ENCODE peak calls at places on chromosomes 2 and 18, in six cellular contexts. C, V, N, R, S and L are unnamed samples.

GRCh38 chr2:58215429-58215828 is 25.7 kb downstream of the FANCL start:
- DNase-seq in C (no peak), V (no peak), N (no peak), R (no peak), S (no peak), L (no peak)

GRCh38 chr2:239444626-239445625 is 44.1 kb upstream of the HDAC4 start:
- DNase-seq in C (no peak), V (peak; percentile 75), N (peak; percentile 71), R (no peak), S (no peak), L (peak; percentile 83)

GRCh38 chr2:3633089-3633981 is 24.7 kb upstream of the ALLC start:
- DNase-seq in C (no peak), V (no peak), N (peak; percentile 56), R (no peak), S (peak; percentile 43), L (no peak)

GRCh38 chr2:224363281-224363680 is 38.6 kb downstream of the FAM124B start:
- DNase-seq in C (no peak), V (no peak), N (no peak), R (no peak), S (no peak), L (no peak)

GRCh38 chr2:105070010-105070865 is 32.4 kb downstream of the MRPS9 start:
- DNase-seq in C (no peak), V (no peak), N (no peak), R (no peak), S (no peak), L (no peak)

GRCh38 chr2:45986509-45986908 is 310.7 kb upstream of the EPAS1 start:
- DNase-seq in C (no peak), V (peak; percentile 7), N (no peak), R (no peak), S (peak; percentile 47), L (peak; percentile 37)

GRCh38 chr2:168722592-168722991 is 79.8 kb upstream of the NOSTRIN start:
- DNase-seq in C (no peak), V (no peak), N (no peak), R (no peak), S (peak; percentile 52), L (no peak)

GRCh38 chr2:16650287-16651249 is 15.1 kb downstream of the CYRIA start:
- DNase-seq in C (no peak), V (peak; percentile 45), N (no peak), R (no peak), S (no peak), L (no peak)

GRCh38 chr2:173982182-173982714 is 17.1 kb upstream of the SP3 start:
- DNase-seq in C (no peak), V (no peak), N (no peak), R (no peak), S (no peak), L (no peak)

GRCh38 chr18:45837283-45838070 is 12.0 kb downstream of the SIGLEC15 start:
- DNase-seq in C (peak; percentile 50), V (peak; percentile 79), N (no peak), R (peak; percentile 82), S (peak; percentile 62), L (no peak)

GRCh38 chr2:69243652-69244051 is 143.4 kb downstream of the GFPT1 start:
- DNase-seq in C (no peak), V (no peak), N (no peak), R (no peak), S (no peak), L (no peak)

GRCh38 chr18:27185025-27185763 is at the start of gene CHST9:
- DNase-seq in C (no peak), V (no peak), N (no peak), R (peak; percentile 82), S (peak; percentile 40), L (no peak)

GRCh38 chr2:31725444-31725843 is 144.7 kb upstream of the SRD5A2 start:
- DNase-seq in C (no peak), V (no peak), N (no peak), R (no peak), S (no peak), L (no peak)

GRCh38 chr2:194567661-194568017 is 1089.4 kb upstream of the SLC39A10 start:
- DNase-seq in C (no peak), V (no peak), N (no peak), R (no peak), S (no peak), L (no peak)

GRCh38 chr18:55100817-55101457 is 141.7 kb upstream of the CCDC68 start:
- DNase-seq in C (no peak), V (no peak), N (no peak), R (no peak), S (no peak), L (no peak)

GRCh38 chr2:48322251-48322650 is 207.7 kb upstream of the STON1 start:
- DNase-seq in C (no peak), V (no peak), N (no peak), R (no peak), S (no peak), L (no peak)

GRCh38 chr18:45549296-45549695 is 66.0 kb upstream of the SLC14A2 start:
- DNase-seq in C (no peak), V (no peak), N (no peak), R (no peak), S (no peak), L (no peak)

GRCh38 chr18:30925795-30926194 is 116.7 kb downstream of the DSC3 start:
- DNase-seq in C (no peak), V (no peak), N (no peak), R (no peak), S (no peak), L (no peak)

GRCh38 chr2:191679818-191680600 is 2.1 kb downstream of the NABP1 start:
- DNase-seq in C (no peak), V (peak; percentile 55), N (no peak), R (no peak), S (no peak), L (no peak)

GRCh38 chr18:75280427-75281280 is 70.1 kb downstream of the TSHZ1 start:
- DNase-seq in C (no peak), V (no peak), N (no peak), R (no peak), S (no peak), L (no peak)

GRCh38 chr18:67043276-67043675 is 439.4 kb upstream of the CDH19 start:
- DNase-seq in C (no peak), V (no peak), N (no peak), R (no peak), S (no peak), L (no peak)

GRCh38 chr2:2116657-2117056 is 214.4 kb downstream of the MYT1L start:
- DNase-seq in C (no peak), V (no peak), N (no peak), R (peak; percentile 62), S (peak; percentile 74), L (no peak)

GRCh38 chr2:128505150-128505490 is 186.5 kb upstream of the HS6ST1 start:
- DNase-seq in C (no peak), V (no peak), N (peak; percentile 47), R (no peak), S (no peak), L (no peak)

GRCh38 chr2:212181646-212182045 is 357.0 kb downstream of the ERBB4 start:
- DNase-seq in C (no peak), V (no peak), N (no peak), R (no peak), S (no peak), L (no peak)

GRCh38 chr2:218516614-218517013 is 51.5 kb downstream of the USP37 start:
- DNase-seq in C (no peak), V (peak; percentile 6), N (no peak), R (peak; percentile 15), S (no peak), L (no peak)

GRCh38 chr2:10303634-10304378 is 1.1 kb downstream of the HPCAL1 start:
- DNase-seq in C (peak; percentile 63), V (peak; percentile 38), N (no peak), R (peak; percentile 84), S (no peak), L (peak; percentile 58)

GRCh38 chr2:23636412-23636811 is 251.4 kb downstream of the KLHL29 start:
- DNase-seq in C (no peak), V (no peak), N (peak; percentile 77), R (peak; percentile 74), S (no peak), L (no peak)

GRCh38 chr2:233928594-233929351 is 11.6 kb downstream of the TRPM8 start:
- DNase-seq in C (peak; percentile 32), V (peak; percentile 16), N (no peak), R (peak; percentile 54), S (no peak), L (no peak)

GRCh38 chr18:11654736-11655604 is 34.1 kb upstream of the GNAL start:
- DNase-seq in C (peak; percentile 59), V (peak; percentile 50), N (no peak), R (peak; percentile 59), S (no peak), L (peak; percentile 62)

GRCh38 chr2:144455979-144456378 is 63.9 kb downstream of the ZEB2 start:
- DNase-seq in C (no peak), V (no peak), N (no peak), R (no peak), S (no peak), L (no peak)

GRCh38 chr2:144456680-144457079 is 63.2 kb downstream of the ZEB2 start:
- DNase-seq in C (no peak), V (peak; percentile 64), N (no peak), R (no peak), S (peak; percentile 38), L (no peak)

GRCh38 chr2:144460981-144461766 is 58.7 kb downstream of the ZEB2 start:
- DNase-seq in C (peak; percentile 47), V (no peak), N (no peak), R (no peak), S (peak; percentile 82), L (peak; percentile 44)

GRCh38 chr2:144459937-144460336 is 60.0 kb downstream of the ZEB2 start:
- DNase-seq in C (no peak), V (no peak), N (no peak), R (no peak), S (no peak), L (no peak)

DNA sequence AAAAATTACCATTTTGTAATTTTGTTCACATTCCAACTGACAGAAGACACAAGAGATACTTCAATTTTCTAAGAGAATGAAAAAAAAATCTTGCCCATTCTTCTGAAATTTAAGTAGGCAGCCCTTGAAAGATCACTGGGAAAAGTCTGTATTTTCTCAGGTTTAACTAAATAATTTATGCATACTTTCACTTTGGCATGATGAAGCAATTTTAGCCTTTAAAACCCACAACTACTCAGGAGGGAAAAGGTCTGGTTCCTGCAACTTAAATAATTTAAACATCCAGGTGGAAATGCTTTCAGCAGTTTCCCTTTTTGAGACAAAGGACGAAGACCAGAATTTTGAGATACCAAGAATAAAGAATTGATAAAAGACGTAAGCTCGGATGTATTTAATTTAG is 61.4 kb downstream of the ZEB2 start:
- DNase-seq in C (no peak), V (no peak), N (no peak), R (no peak), S (no peak), L (no peak)
- H3K27ac ChIP-seq in C (no peak overlapping the region), V (peak overlapping the region; percentile 20), N (peak overlapping the region; percentile 38), R (no peak overlapping the region), S (peak overlapping the region; percentile 3), L (peak overlapping the region; percentile 21)

GRCh38 chr2:129821445-129821844 is 158.0 kb upstream of the RAB6C start:
- DNase-seq in C (no peak), V (no peak), N (no peak), R (no peak), S (no peak), L (no peak)
- TF ChIP-seq CTCF in C (no peak), V (no peak), N (no peak), R (no peak), S (no peak), L (no peak)

GRCh38 chr2:136118819-136119716 is 1.1 kb upstream of the CXCR4 start:
- DNase-seq in C (peak; percentile 61), V (peak; percentile 84), N (peak; percentile 79), R (peak; percentile 85), S (peak; percentile 62), L (peak; percentile 53)
- H3K4me3 ChIP-seq in C (peak overlapping the region; percentile 53), V (peak overlapping the region; percentile 87), N (peak overlapping the region; percentile 45), R (peak overlapping the region; percentile 29), S (peak overlapping the region; percentile 82), L (peak overlapping the region; percentile 33)

GRCh38 chr2:20600756-20601325 is 50.1 kb downstream of the HS1BP3 start:
- DNase-seq in C (no peak), V (no peak), N (no peak), R (no peak), S (no peak), L (no peak)
- H3K27ac ChIP-seq in C (no peak overlapping the region), V (no peak overlapping the region), N (peak overlapping the region; percentile 91), R (no peak overlapping the region), S (peak overlapping the region; percentile 78), L (no peak overlapping the region)